ENCODE peak calls at places on chromosomes 2 and 18, in four cellular contexts. One of them, this sample, is unnamed.

GRCh38 chr2:36478332-36478738 is 119.6 kb downstream of the FEZ2 start:
- DNase-seq in RWPE1: peak
- DNase-seq in HCT116: peak
- DNase-seq in psoas muscle: no peak
- DNase-seq in this sample: peak

GRCh38 chr2:213021971-213022899 is 129.2 kb downstream of the IKZF2 start:
- DNase-seq in HCT116: no peak
- DNase-seq in RWPE1: no peak
- DNase-seq in psoas muscle: no peak
- DNase-seq in this sample: no peak

GRCh38 chr2:176325732-176326131 is 56.5 kb downstream of the MTX2 start:
- DNase-seq in HCT116: no peak
- DNase-seq in RWPE1: no peak
- DNase-seq in psoas muscle: no peak
- DNase-seq in this sample: no peak

GRCh38 chr2:170052151-170052550 is 125.8 kb upstream of the MYO3B start:
- DNase-seq in RWPE1: no peak
- DNase-seq in HCT116: no peak
- DNase-seq in psoas muscle: no peak
- DNase-seq in this sample: no peak

GRCh38 chr18:12091742-12092141 is 1.9 kb upstream of the ANKRD62 start:
- DNase-seq in psoas muscle: peak
- DNase-seq in RWPE1: no peak
- DNase-seq in HCT116: no peak
- DNase-seq in this sample: no peak

GRCh38 chr2:125224830-125225229 is 1199.7 kb downstream of the CNTNAP5 start:
- DNase-seq in RWPE1: no peak
- DNase-seq in HCT116: no peak
- DNase-seq in psoas muscle: no peak
- DNase-seq in this sample: no peak

GRCh38 chr18:48575301-48575657 is 36.4 kb downstream of the CTIF start:
- DNase-seq in RWPE1: no peak
- DNase-seq in HCT116: no peak
- DNase-seq in psoas muscle: no peak
- DNase-seq in this sample: no peak

GRCh38 chr2:201404699-201405275 is 46.5 kb downstream of the TRAK2 start:
- DNase-seq in HCT116: no peak
- DNase-seq in psoas muscle: no peak
- DNase-seq in RWPE1: no peak
- DNase-seq in this sample: no peak

GRCh38 chr2:192993059-192993458 is 798.3 kb upstream of the TMEFF2 start:
- DNase-seq in RWPE1: no peak
- DNase-seq in psoas muscle: no peak
- DNase-seq in HCT116: no peak
- DNase-seq in this sample: no peak

GRCh38 chr18:38940863-38941531 is 1375.4 kb upstream of the CELF4 start:
- DNase-seq in psoas muscle: no peak
- DNase-seq in RWPE1: peak
- DNase-seq in HCT116: peak
- DNase-seq in this sample: peak

GRCh38 chr2:231243883-231244282 is 45.5 kb downstream of the ARMC9 start:
- DNase-seq in psoas muscle: no peak
- DNase-seq in RWPE1: no peak
- DNase-seq in HCT116: no peak
- DNase-seq in this sample: no peak

GRCh38 chr2:58046585-58047372 is at the start of gene VRK2:
- DNase-seq in psoas muscle: peak
- DNase-seq in RWPE1: peak
- DNase-seq in HCT116: peak
- DNase-seq in this sample: peak

GRCh38 chr18:55380574-55380973 is 207.4 kb downstream of the TCF4 start:
- DNase-seq in HCT116: no peak
- DNase-seq in RWPE1: no peak
- DNase-seq in psoas muscle: no peak
- DNase-seq in this sample: no peak

GRCh38 chr18:47260138-47260923 is 8.9 kb upstream of the SKOR2 start:
- DNase-seq in RWPE1: peak
- DNase-seq in psoas muscle: peak
- DNase-seq in HCT116: no peak
- DNase-seq in this sample: no peak

GRCh38 chr2:4420032-4420431 is 716.7 kb downstream of the DCDC2C start:
- DNase-seq in HCT116: no peak
- DNase-seq in RWPE1: no peak
- DNase-seq in psoas muscle: no peak
- DNase-seq in this sample: no peak

DNA sequence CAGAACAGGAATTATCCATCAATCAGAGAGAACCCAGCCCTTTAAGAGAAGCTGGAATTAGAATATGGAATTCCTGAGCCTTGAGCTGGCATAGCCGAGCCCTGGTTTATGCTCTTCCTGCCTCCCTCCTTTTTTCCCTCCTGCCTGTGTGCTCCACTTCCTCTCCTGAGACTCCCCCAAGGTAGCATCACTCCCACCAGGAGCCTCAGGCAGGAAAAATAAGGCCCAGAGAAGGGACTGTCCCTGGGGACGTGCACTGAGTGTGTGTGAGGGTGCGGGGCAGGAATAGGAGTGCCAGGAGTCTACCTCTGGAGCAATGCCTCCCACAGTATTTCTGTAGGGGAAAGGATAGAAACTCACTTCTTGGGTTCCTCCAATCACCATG is 87.0 kb downstream of the SEMA4F start:
- DNase-seq in HCT116: no peak
- DNase-seq in RWPE1: peak
- DNase-seq in psoas muscle: no peak
- DNase-seq in this sample: no peak
- H3K27ac ChIP-seq in HCT116: peak
- H3K27ac ChIP-seq in RWPE1: peak
- H3K27ac ChIP-seq in psoas muscle: peak
- H3K27ac ChIP-seq in this sample: peak

GRCh38 chr2:134683561-134684112 is 35.2 kb downstream of the TMEM163 start:
- DNase-seq in psoas muscle: no peak
- DNase-seq in HCT116: no peak
- DNase-seq in RWPE1: no peak
- DNase-seq in this sample: peak

GRCh38 chr2:134679740-134680139 is 39.1 kb downstream of the TMEM163 start:
- DNase-seq in psoas muscle: no peak
- DNase-seq in RWPE1: no peak
- DNase-seq in HCT116: no peak
- DNase-seq in this sample: no peak

GRCh38 chr2:134682726-134683125 is 36.1 kb downstream of the TMEM163 start:
- DNase-seq in psoas muscle: no peak
- DNase-seq in HCT116: no peak
- DNase-seq in RWPE1: no peak
- DNase-seq in this sample: no peak

GRCh38 chr2:134679294-134679693 is 39.5 kb downstream of the TMEM163 start:
- DNase-seq in psoas muscle: no peak
- DNase-seq in HCT116: no peak
- DNase-seq in RWPE1: no peak
- DNase-seq in this sample: no peak

GRCh38 chr2:134681201-134681600 is 37.6 kb downstream of the TMEM163 start:
- DNase-seq in HCT116: no peak
- DNase-seq in psoas muscle: no peak
- DNase-seq in RWPE1: no peak
- DNase-seq in this sample: no peak
- H3K27ac ChIP-seq in HCT116: no peak
- H3K27ac ChIP-seq in psoas muscle: no peak
- H3K27ac ChIP-seq in RWPE1: no peak
- H3K27ac ChIP-seq in this sample: no peak

DNA sequence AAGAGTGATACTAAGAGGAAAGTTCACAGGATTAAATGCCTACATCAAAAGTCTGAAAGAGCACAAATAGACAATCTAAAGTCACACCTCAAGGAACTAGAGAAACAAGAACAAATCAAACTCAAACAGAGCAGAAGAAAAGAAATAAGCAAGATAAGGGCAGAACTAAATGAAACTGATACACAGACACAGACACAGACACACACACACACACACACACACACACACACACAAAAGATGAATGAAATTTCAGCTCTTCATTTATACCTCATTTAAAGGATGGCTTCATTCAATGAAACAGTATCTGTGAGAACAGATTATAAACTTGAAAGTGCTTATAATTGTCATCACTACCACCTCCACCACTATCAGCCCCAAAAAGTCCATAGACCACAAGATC is 428.9 kb downstream of the MBD2 start:
- DNase-seq in HCT116: no peak
- DNase-seq in RWPE1: no peak
- DNase-seq in psoas muscle: no peak
- DNase-seq in this sample: no peak
- H3K27ac ChIP-seq in HCT116: no peak
- H3K27ac ChIP-seq in RWPE1: no peak
- H3K27ac ChIP-seq in psoas muscle: no peak
- H3K27ac ChIP-seq in this sample: peak

GRCh38 chr2:174599310-174599941 is 1.8 kb upstream of the WIPF1 start:
- DNase-seq in psoas muscle: no peak
- DNase-seq in HCT116: no peak
- DNase-seq in RWPE1: no peak
- DNase-seq in this sample: no peak
- H3K27ac ChIP-seq in psoas muscle: no peak
- H3K27ac ChIP-seq in HCT116: no peak
- H3K27ac ChIP-seq in RWPE1: no peak
- H3K27ac ChIP-seq in this sample: no peak

GRCh38 chr2:238306680-238306998 is 13.7 kb upstream of the TRAF3IP1 start:
- DNase-seq in psoas muscle: no peak
- DNase-seq in RWPE1: no peak
- DNase-seq in HCT116: no peak
- DNase-seq in this sample: no peak
- H3K27ac ChIP-seq in psoas muscle: no peak
- H3K27ac ChIP-seq in RWPE1: no peak
- H3K27ac ChIP-seq in HCT116: no peak
- H3K27ac ChIP-seq in this sample: no peak

DNA sequence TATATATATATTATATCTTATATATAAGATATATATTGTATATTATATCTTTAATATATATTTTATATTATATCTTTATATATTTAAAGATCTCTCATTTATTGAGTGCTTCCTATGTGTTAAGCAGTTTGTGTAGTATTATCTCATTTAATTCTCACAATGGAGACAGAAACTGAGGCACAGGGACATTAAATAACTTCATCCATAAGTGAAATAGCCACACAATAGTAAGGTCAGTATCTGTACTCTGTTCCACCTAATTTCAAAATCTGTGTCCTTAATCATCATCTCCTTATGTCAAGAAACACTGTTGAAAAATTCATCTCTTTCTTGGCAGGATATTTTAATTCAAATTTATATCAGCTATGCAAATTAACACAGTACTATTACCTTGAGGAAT is 52.8 kb upstream of the CD302 start:
- DNase-seq in HCT116: no peak
- DNase-seq in psoas muscle: no peak
- DNase-seq in RWPE1: no peak
- DNase-seq in this sample: no peak
- H3K27ac ChIP-seq in HCT116: no peak
- H3K27ac ChIP-seq in psoas muscle: no peak
- H3K27ac ChIP-seq in RWPE1: no peak
- H3K27ac ChIP-seq in this sample: no peak

GRCh38 chr2:33366473-33366872 is 110.0 kb upstream of the RASGRP3 start:
- DNase-seq in HCT116: no peak
- DNase-seq in psoas muscle: peak
- DNase-seq in RWPE1: no peak
- DNase-seq in this sample: no peak

GRCh38 chr2:33365264-33365663 is 111.2 kb upstream of the RASGRP3 start:
- DNase-seq in RWPE1: no peak
- DNase-seq in HCT116: no peak
- DNase-seq in psoas muscle: no peak
- DNase-seq in this sample: no peak

DNA sequence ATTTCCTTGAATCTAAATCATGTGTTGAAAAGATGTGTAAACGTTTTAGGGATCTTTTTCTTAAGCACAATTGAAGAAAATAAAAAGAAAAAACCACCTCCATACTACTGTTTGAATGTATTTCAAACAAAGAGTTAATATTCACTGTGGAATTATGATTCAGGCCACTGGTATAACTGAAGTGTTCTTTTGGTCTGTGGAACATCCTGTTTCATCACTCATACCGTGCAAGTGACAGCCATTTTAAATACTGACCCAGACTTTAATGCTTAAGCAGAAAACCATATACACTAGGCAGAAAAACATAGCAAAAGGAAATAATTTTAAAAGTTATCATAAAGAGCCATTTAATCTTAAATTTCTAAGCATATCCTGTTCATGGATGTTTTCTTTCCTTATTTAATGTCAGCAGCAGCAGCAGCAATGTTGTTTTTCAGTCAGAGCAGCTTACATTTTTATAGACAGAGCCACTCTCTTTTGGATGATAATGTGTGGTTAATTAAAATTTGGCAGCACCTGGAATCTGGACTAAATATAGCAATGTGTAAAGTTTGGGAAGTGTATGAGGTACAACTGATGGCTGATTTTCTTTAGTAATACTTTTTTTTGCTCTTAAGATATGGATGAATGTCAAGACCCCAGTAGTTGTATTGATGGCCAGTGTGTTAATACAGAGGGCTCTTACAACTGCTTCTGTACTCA is 112.7 kb upstream of the RASGRP3 start:
- DNase-seq in HCT116: no peak
- DNase-seq in RWPE1: no peak
- DNase-seq in psoas muscle: no peak
- DNase-seq in this sample: no peak
- H3K27ac ChIP-seq in HCT116: no peak
- H3K27ac ChIP-seq in RWPE1: no peak
- H3K27ac ChIP-seq in psoas muscle: no peak
- H3K27ac ChIP-seq in this sample: peak

This sample was measured in epithelial cell of prostate.